ENCODE peak calls at places on chromosomes 13 and 19, in six cellular contexts. One of them, this sample, is unnamed.

GRCh38 chr13:71464673-71465072 is 402.3 kb downstream of the DACH1 start:
- DNase-seq in activated B cell treated with CpG ODN at 0.5 μM for 24 hours: no peak
- DNase-seq in cardiac fibroblast: peak
- DNase-seq in suprapubic skin: no peak
- DNase-seq in mesothelial cell of epicardium: no peak
- DNase-seq in fibroblast of lung: peak
- DNase-seq in this sample: no peak

GRCh38 chr19:49801966-49802661 is 11.0 kb downstream of the FUZ start:
- DNase-seq in mesothelial cell of epicardium: peak
- DNase-seq in activated B cell treated with CpG ODN at 0.5 μM for 24 hours: no peak
- DNase-seq in suprapubic skin: peak
- DNase-seq in cardiac fibroblast: peak
- DNase-seq in fibroblast of lung: peak
- DNase-seq in this sample: no peak

GRCh38 chr19:15324791-15325519 is 7.4 kb downstream of the BRD4 start:
- DNase-seq in fibroblast of lung: no peak
- DNase-seq in cardiac fibroblast: no peak
- DNase-seq in mesothelial cell of epicardium: no peak
- DNase-seq in suprapubic skin: no peak
- DNase-seq in activated B cell treated with CpG ODN at 0.5 μM for 24 hours: no peak
- DNase-seq in this sample: no peak

GRCh38 chr19:1288528-1289394 is 3.1 kb downstream of the EFNA2 start:
- DNase-seq in fibroblast of lung: no peak
- DNase-seq in suprapubic skin: no peak
- DNase-seq in cardiac fibroblast: no peak
- DNase-seq in mesothelial cell of epicardium: no peak
- DNase-seq in activated B cell treated with CpG ODN at 0.5 μM for 24 hours: no peak
- DNase-seq in this sample: no peak

GRCh38 chr13:41802033-41802683 is 158.8 kb downstream of the VWA8 start:
- DNase-seq in mesothelial cell of epicardium: no peak
- DNase-seq in activated B cell treated with CpG ODN at 0.5 μM for 24 hours: no peak
- DNase-seq in suprapubic skin: no peak
- DNase-seq in cardiac fibroblast: no peak
- DNase-seq in fibroblast of lung: no peak
- DNase-seq in this sample: no peak

GRCh38 chr13:112102243-112102642 is 35.3 kb downstream of the SOX1 start:
- DNase-seq in cardiac fibroblast: no peak
- DNase-seq in mesothelial cell of epicardium: no peak
- DNase-seq in activated B cell treated with CpG ODN at 0.5 μM for 24 hours: no peak
- DNase-seq in suprapubic skin: no peak
- DNase-seq in fibroblast of lung: no peak
- DNase-seq in this sample: no peak

GRCh38 chr13:111949311-111949710 is 117.6 kb upstream of the SOX1 start:
- DNase-seq in cardiac fibroblast: no peak
- DNase-seq in suprapubic skin: peak
- DNase-seq in activated B cell treated with CpG ODN at 0.5 μM for 24 hours: no peak
- DNase-seq in fibroblast of lung: no peak
- DNase-seq in mesothelial cell of epicardium: peak
- DNase-seq in this sample: no peak

GRCh38 chr19:7078007-7078406 is 8.5 kb downstream of the ZNF557 start:
- DNase-seq in fibroblast of lung: no peak
- DNase-seq in mesothelial cell of epicardium: no peak
- DNase-seq in activated B cell treated with CpG ODN at 0.5 μM for 24 hours: no peak
- DNase-seq in cardiac fibroblast: no peak
- DNase-seq in suprapubic skin: no peak
- DNase-seq in this sample: no peak

GRCh38 chr19:34556500-34556899 is 74.9 kb downstream of the WTIP start:
- DNase-seq in mesothelial cell of epicardium: no peak
- DNase-seq in cardiac fibroblast: peak
- DNase-seq in suprapubic skin: no peak
- DNase-seq in fibroblast of lung: no peak
- DNase-seq in activated B cell treated with CpG ODN at 0.5 μM for 24 hours: no peak
- DNase-seq in this sample: no peak

GRCh38 chr19:2150794-2151338 is 500 bp downstream of the AP3D1 start:
- DNase-seq in suprapubic skin: no peak
- DNase-seq in activated B cell treated with CpG ODN at 0.5 μM for 24 hours: no peak
- DNase-seq in fibroblast of lung: no peak
- DNase-seq in mesothelial cell of epicardium: no peak
- DNase-seq in cardiac fibroblast: no peak
- DNase-seq in this sample: no peak

GRCh38 chr19:43913383-43913782 is 21.7 kb downstream of the ZNF45 start:
- DNase-seq in cardiac fibroblast: no peak
- DNase-seq in activated B cell treated with CpG ODN at 0.5 μM for 24 hours: no peak
- DNase-seq in mesothelial cell of epicardium: no peak
- DNase-seq in fibroblast of lung: no peak
- DNase-seq in suprapubic skin: no peak
- DNase-seq in this sample: no peak

GRCh38 chr13:86841264-86841663 is 829.9 kb upstream of the SLITRK5 start:
- DNase-seq in cardiac fibroblast: no peak
- DNase-seq in suprapubic skin: no peak
- DNase-seq in mesothelial cell of epicardium: no peak
- DNase-seq in activated B cell treated with CpG ODN at 0.5 μM for 24 hours: no peak
- DNase-seq in fibroblast of lung: no peak
- DNase-seq in this sample: no peak

GRCh38 chr13:32432856-32433255 is 4.9 kb upstream of the N4BP2L1 start:
- DNase-seq in fibroblast of lung: no peak
- DNase-seq in activated B cell treated with CpG ODN at 0.5 μM for 24 hours: no peak
- DNase-seq in mesothelial cell of epicardium: no peak
- DNase-seq in suprapubic skin: no peak
- DNase-seq in cardiac fibroblast: no peak
- DNase-seq in this sample: no peak

GRCh38 chr13:105346141-105346766 is 1189.2 kb downstream of the EFNB2 start:
- DNase-seq in fibroblast of lung: peak
- DNase-seq in activated B cell treated with CpG ODN at 0.5 μM for 24 hours: no peak
- DNase-seq in suprapubic skin: no peak
- DNase-seq in cardiac fibroblast: peak
- DNase-seq in mesothelial cell of epicardium: no peak
- DNase-seq in this sample: no peak

GRCh38 chr19:6501740-6502648 is at the start of gene TUBB4A:
- DNase-seq in mesothelial cell of epicardium: no peak
- DNase-seq in fibroblast of lung: no peak
- DNase-seq in suprapubic skin: no peak
- DNase-seq in activated B cell treated with CpG ODN at 0.5 μM for 24 hours: peak
- DNase-seq in cardiac fibroblast: no peak
- DNase-seq in this sample: no peak

GRCh38 chr19:8251025-8251472 is 41.9 kb downstream of the CERS4 start:
- DNase-seq in cardiac fibroblast: peak
- DNase-seq in activated B cell treated with CpG ODN at 0.5 μM for 24 hours: no peak
- DNase-seq in mesothelial cell of epicardium: no peak
- DNase-seq in fibroblast of lung: peak
- DNase-seq in suprapubic skin: peak
- DNase-seq in this sample: no peak
- TF ChIP-seq CTCF in cardiac fibroblast: no peak
- TF ChIP-seq CTCF in activated B cell treated with CpG ODN at 0.5 μM for 24 hours: no peak
- TF ChIP-seq CTCF in mesothelial cell of epicardium: no peak
- TF ChIP-seq CTCF in fibroblast of lung: peak
- TF ChIP-seq CTCF in suprapubic skin: no peak
- TF ChIP-seq CTCF in this sample: no peak

GRCh38 chr13:99035715-99036114 is 57.9 kb upstream of the DOCK9 start:
- DNase-seq in activated B cell treated with CpG ODN at 0.5 μM for 24 hours: no peak
- DNase-seq in suprapubic skin: no peak
- DNase-seq in fibroblast of lung: no peak
- DNase-seq in cardiac fibroblast: no peak
- DNase-seq in mesothelial cell of epicardium: no peak
- DNase-seq in this sample: no peak

GRCh38 chr13:99031725-99032298 is 53.9 kb upstream of the DOCK9 start:
- DNase-seq in activated B cell treated with CpG ODN at 0.5 μM for 24 hours: no peak
- DNase-seq in suprapubic skin: no peak
- DNase-seq in cardiac fibroblast: no peak
- DNase-seq in fibroblast of lung: no peak
- DNase-seq in mesothelial cell of epicardium: no peak
- DNase-seq in this sample: no peak

GRCh38 chr13:99037756-99038155 is 59.9 kb upstream of the DOCK9 start:
- DNase-seq in suprapubic skin: no peak
- DNase-seq in cardiac fibroblast: no peak
- DNase-seq in activated B cell treated with CpG ODN at 0.5 μM for 24 hours: no peak
- DNase-seq in fibroblast of lung: no peak
- DNase-seq in mesothelial cell of epicardium: no peak
- DNase-seq in this sample: no peak

GRCh38 chr13:99034333-99035085 is 56.6 kb upstream of the DOCK9 start:
- DNase-seq in fibroblast of lung: no peak
- DNase-seq in suprapubic skin: no peak
- DNase-seq in cardiac fibroblast: no peak
- DNase-seq in mesothelial cell of epicardium: no peak
- DNase-seq in activated B cell treated with CpG ODN at 0.5 μM for 24 hours: no peak
- DNase-seq in this sample: no peak

GRCh38 chr13:99033814-99034213 is 56.0 kb upstream of the DOCK9 start:
- DNase-seq in activated B cell treated with CpG ODN at 0.5 μM for 24 hours: no peak
- DNase-seq in suprapubic skin: no peak
- DNase-seq in fibroblast of lung: no peak
- DNase-seq in mesothelial cell of epicardium: no peak
- DNase-seq in cardiac fibroblast: peak
- DNase-seq in this sample: no peak
- TF ChIP-seq CTCF in activated B cell treated with CpG ODN at 0.5 μM for 24 hours: no peak
- TF ChIP-seq CTCF in suprapubic skin: peak
- TF ChIP-seq CTCF in fibroblast of lung: peak
- TF ChIP-seq CTCF in mesothelial cell of epicardium: peak
- TF ChIP-seq CTCF in cardiac fibroblast: peak
- TF ChIP-seq CTCF in this sample: peak

GRCh38 chr13:96817336-96817941 is 176.8 kb downstream of the OXGR1 start:
- DNase-seq in fibroblast of lung: peak
- DNase-seq in cardiac fibroblast: peak
- DNase-seq in activated B cell treated with CpG ODN at 0.5 μM for 24 hours: no peak
- DNase-seq in suprapubic skin: no peak
- DNase-seq in mesothelial cell of epicardium: no peak
- DNase-seq in this sample: no peak
- TF ChIP-seq CTCF in fibroblast of lung: peak
- TF ChIP-seq CTCF in cardiac fibroblast: peak
- TF ChIP-seq CTCF in activated B cell treated with CpG ODN at 0.5 μM for 24 hours: no peak
- TF ChIP-seq CTCF in suprapubic skin: no peak
- TF ChIP-seq CTCF in mesothelial cell of epicardium: peak
- TF ChIP-seq CTCF in this sample: peak

DNA sequence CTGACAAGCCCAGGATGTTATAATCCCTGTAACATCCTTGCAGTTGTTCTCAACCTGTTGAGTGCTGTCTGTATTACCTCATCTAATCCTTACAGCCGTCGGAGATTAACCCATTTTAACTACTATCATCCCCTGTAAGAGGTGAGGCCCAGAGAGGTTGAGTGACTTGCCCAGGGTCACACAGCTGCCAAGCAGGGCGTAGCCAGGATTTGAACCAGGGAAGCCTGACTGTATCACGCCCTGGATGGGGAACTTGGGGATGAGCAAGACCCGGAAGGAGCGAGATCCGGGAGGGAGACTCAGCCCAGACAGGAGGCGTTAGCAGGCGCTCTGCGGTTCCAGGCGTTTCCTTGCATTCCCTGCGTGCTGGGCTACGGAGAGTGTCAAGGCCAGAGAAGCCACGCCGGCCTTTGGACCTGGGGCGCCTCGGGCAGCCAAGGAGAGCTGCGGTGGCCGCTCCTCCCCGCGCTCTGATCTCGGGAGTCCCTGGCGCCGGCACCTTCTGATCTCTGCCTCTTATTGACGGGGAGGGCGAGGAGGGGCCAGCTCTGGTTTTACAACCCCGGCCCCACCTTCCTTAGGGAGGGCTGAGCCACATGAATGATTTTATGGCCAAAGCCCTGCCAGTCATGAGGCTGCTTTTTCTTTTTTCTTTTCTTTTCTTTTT is 6.2 kb downstream of the SULT2B1 start:
- DNase-seq in activated B cell treated with CpG ODN at 0.5 μM for 24 hours: no peak
- DNase-seq in suprapubic skin: no peak
- DNase-seq in fibroblast of lung: peak
- DNase-seq in mesothelial cell of epicardium: no peak
- DNase-seq in cardiac fibroblast: peak
- DNase-seq in this sample: no peak
- TF ChIP-seq CTCF in activated B cell treated with CpG ODN at 0.5 μM for 24 hours: no peak
- TF ChIP-seq CTCF in suprapubic skin: no peak
- TF ChIP-seq CTCF in fibroblast of lung: no peak
- TF ChIP-seq CTCF in mesothelial cell of epicardium: no peak
- TF ChIP-seq CTCF in cardiac fibroblast: no peak
- TF ChIP-seq CTCF in this sample: no peak

GRCh38 chr13:97758317-97758716 is 195.2 kb upstream of the IPO5 start:
- DNase-seq in mesothelial cell of epicardium: no peak
- DNase-seq in activated B cell treated with CpG ODN at 0.5 μM for 24 hours: no peak
- DNase-seq in cardiac fibroblast: peak
- DNase-seq in fibroblast of lung: no peak
- DNase-seq in suprapubic skin: no peak
- DNase-seq in this sample: no peak

GRCh38 chr13:97757807-97758206 is 195.7 kb upstream of the IPO5 start:
- DNase-seq in activated B cell treated with CpG ODN at 0.5 μM for 24 hours: no peak
- DNase-seq in mesothelial cell of epicardium: no peak
- DNase-seq in fibroblast of lung: no peak
- DNase-seq in suprapubic skin: no peak
- DNase-seq in cardiac fibroblast: peak
- DNase-seq in this sample: no peak

GRCh38 chr13:97751477-97751876 is 202.0 kb upstream of the IPO5 start:
- DNase-seq in mesothelial cell of epicardium: no peak
- DNase-seq in cardiac fibroblast: peak
- DNase-seq in suprapubic skin: no peak
- DNase-seq in fibroblast of lung: no peak
- DNase-seq in activated B cell treated with CpG ODN at 0.5 μM for 24 hours: no peak
- DNase-seq in this sample: no peak

GRCh38 chr13:97753269-97753668 is 200.2 kb upstream of the IPO5 start:
- DNase-seq in cardiac fibroblast: no peak
- DNase-seq in suprapubic skin: no peak
- DNase-seq in activated B cell treated with CpG ODN at 0.5 μM for 24 hours: no peak
- DNase-seq in fibroblast of lung: no peak
- DNase-seq in mesothelial cell of epicardium: no peak
- DNase-seq in this sample: no peak

DNA sequence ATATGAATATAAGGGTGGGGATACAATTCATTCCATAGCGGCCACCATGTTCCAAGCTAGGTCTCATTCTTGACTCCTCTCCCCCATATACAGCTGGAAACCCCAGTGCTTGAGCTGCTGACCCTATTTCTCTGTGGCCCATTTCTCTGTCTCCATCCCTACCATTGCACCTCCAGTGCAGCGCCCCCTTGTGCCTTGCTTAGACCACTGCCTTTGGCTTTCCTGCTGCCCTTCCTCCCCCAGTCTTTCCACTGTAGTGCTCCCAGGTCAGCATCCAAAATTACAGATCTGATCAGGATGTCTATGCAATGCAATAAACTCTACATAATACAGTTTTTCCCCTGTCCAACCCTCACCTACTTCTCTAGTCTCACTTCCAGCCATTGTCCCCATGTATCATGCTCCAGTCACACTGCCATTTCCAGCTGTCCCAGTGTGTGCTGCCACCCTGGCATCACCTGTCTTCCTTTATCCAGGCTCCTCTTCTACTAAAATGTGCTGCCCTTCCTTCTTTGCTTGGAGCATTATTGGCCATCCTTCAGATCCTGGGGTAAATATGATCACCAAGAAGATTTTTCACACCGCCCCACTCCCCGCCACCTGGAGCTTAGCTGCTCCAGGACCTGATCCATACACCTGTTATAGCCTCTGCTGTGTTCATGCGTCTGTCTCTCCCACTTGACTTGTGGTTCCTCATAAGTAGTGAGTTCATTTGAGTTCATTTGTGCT is 199.4 kb upstream of the IPO5 start:
- DNase-seq in activated B cell treated with CpG ODN at 0.5 μM for 24 hours: no peak
- DNase-seq in cardiac fibroblast: no peak
- DNase-seq in suprapubic skin: no peak
- DNase-seq in mesothelial cell of epicardium: no peak
- DNase-seq in fibroblast of lung: no peak
- DNase-seq in this sample: no peak
- TF ChIP-seq CTCF in activated B cell treated with CpG ODN at 0.5 μM for 24 hours: no peak
- TF ChIP-seq CTCF in cardiac fibroblast: peak
- TF ChIP-seq CTCF in suprapubic skin: no peak
- TF ChIP-seq CTCF in mesothelial cell of epicardium: no peak
- TF ChIP-seq CTCF in fibroblast of lung: no peak
- TF ChIP-seq CTCF in this sample: no peak

GRCh38 chr13:84812078-84812477 is 929.8 kb upstream of the SLITRK1 start:
- DNase-seq in mesothelial cell of epicardium: no peak
- DNase-seq in suprapubic skin: no peak
- DNase-seq in cardiac fibroblast: no peak
- DNase-seq in fibroblast of lung: no peak
- DNase-seq in activated B cell treated with CpG ODN at 0.5 μM for 24 hours: no peak
- DNase-seq in this sample: no peak
- TF ChIP-seq CTCF in mesothelial cell of epicardium: no peak
- TF ChIP-seq CTCF in suprapubic skin: no peak
- TF ChIP-seq CTCF in cardiac fibroblast: no peak
- TF ChIP-seq CTCF in fibroblast of lung: no peak
- TF ChIP-seq CTCF in activated B cell treated with CpG ODN at 0.5 μM for 24 hours: no peak
- TF ChIP-seq CTCF in this sample: no peak

GRCh38 chr19:10701955-10702307 is 692 bp downstream of the QTRT1 start:
- DNase-seq in cardiac fibroblast: no peak
- DNase-seq in activated B cell treated with CpG ODN at 0.5 μM for 24 hours: peak
- DNase-seq in fibroblast of lung: no peak
- DNase-seq in suprapubic skin: no peak
- DNase-seq in mesothelial cell of epicardium: no peak
- DNase-seq in this sample: no peak
- TF ChIP-seq CTCF in cardiac fibroblast: no peak
- TF ChIP-seq CTCF in activated B cell treated with CpG ODN at 0.5 μM for 24 hours: no peak
- TF ChIP-seq CTCF in fibroblast of lung: no peak
- TF ChIP-seq CTCF in suprapubic skin: no peak
- TF ChIP-seq CTCF in mesothelial cell of epicardium: no peak
- TF ChIP-seq CTCF in this sample: no peak

This sample was measured in CD14-positive monocyte.